ENCODE peak calls at places on chromosomes 7 and 10, in five cellular contexts. B, Z, J, H and I are unnamed samples.

GRCh38 chr7:141295367-141295895 is 221.6 kb downstream of the TMEM178B start:
- DNase-seq in Z (no peak), B (no peak), H (no peak), J (no peak), I (no peak)

GRCh38 chr10:26310361-26310760 is 93.8 kb downstream of the GAD2 start:
- DNase-seq in Z (no peak), H (no peak), J (no peak), B (no peak), I (no peak)

GRCh38 chr10:89695307-89695706 is 6.1 kb upstream of the KIF20B start:
- DNase-seq in H (no peak), B (no peak), Z (no peak), J (no peak), I (no peak)

GRCh38 chr7:146874722-146875121 is 758.1 kb downstream of the CNTNAP2 start:
- DNase-seq in H (no peak), J (no peak), B (no peak), Z (no peak), I (no peak)

GRCh38 chr7:36984051-36984492 is 259.8 kb upstream of the AOAH start:
- DNase-seq in Z (no peak), B (no peak), H (no peak), J (no peak), I (no peak)

GRCh38 chr7:74561898-74562613 is 95.5 kb upstream of the GTF2I start:
- DNase-seq in Z (no peak), H (no peak), J (no peak), B (no peak), I (no peak)

GRCh38 chr7:70178787-70179186 is 580.5 kb downstream of the AUTS2 start:
- DNase-seq in Z (peak; percentile 63), H (no peak), B (peak; percentile 84), J (no peak), I (peak; percentile 83)

GRCh38 chr10:76329891-76330575 is 898.6 kb downstream of the LRMDA start:
- DNase-seq in B (no peak), J (no peak), H (no peak), Z (no peak), I (no peak)

GRCh38 chr10:29652192-29652591 is 17.4 kb upstream of the SVIL start:
- DNase-seq in Z (no peak), J (no peak), H (no peak), B (no peak), I (no peak)

GRCh38 chr10:89785095-89785494 is 83.7 kb downstream of the KIF20B start:
- DNase-seq in B (no peak), H (no peak), Z (no peak), J (no peak), I (peak; percentile 5)

GRCh38 chr7:155143381-155143780 is 73.3 kb downstream of the HTR5A start:
- DNase-seq in Z (no peak), J (no peak), B (no peak), H (no peak), I (no peak)

GRCh38 chr10:71124921-71125748 is 87.2 kb upstream of the UNC5B start:
- DNase-seq in Z (no peak), B (no peak), H (no peak), J (no peak), I (no peak)

GRCh38 chr7:158782638-158783490 is 46.4 kb downstream of the ESYT2 start:
- DNase-seq in Z (no peak), H (peak; percentile 69), J (peak; percentile 61), B (peak; percentile 41), I (peak; percentile 18)

GRCh38 chr10:103548006-103548405 is 54.5 kb downstream of the NEURL1 start:
- DNase-seq in B (no peak), Z (no peak), H (no peak), J (no peak), I (no peak)

GRCh38 chr7:132373879-132374278 is 202.4 kb downstream of the PLXNA4 start:
- DNase-seq in Z (no peak), J (no peak), B (no peak), H (no peak), I (no peak)

GRCh38 chr7:135490783-135491182 is 19.1 kb downstream of the CNOT4 start:
- DNase-seq in H (peak; percentile 50), Z (no peak), B (no peak), J (no peak), I (peak; percentile 73)

GRCh38 chr7:157517782-157518513 is 181.1 kb downstream of the DNAJB6 start:
- DNase-seq in B (no peak), H (no peak), J (no peak), Z (peak; percentile 22), I (no peak)

GRCh38 chr7:6647080-6647479 is 10.0 kb downstream of the ZNF316 start:
- DNase-seq in Z (no peak), H (no peak), J (no peak), B (no peak), I (no peak)
- H3K36me3 ChIP-seq in Z (no peaks in the 10 kb centered on the region), H (peaks cover 37% of the 10 kb centered on the region), J (peaks cover 49% of the 10 kb centered on the region), B (peaks cover 37% of the 10 kb centered on the region), I (peaks cover 17% of the 10 kb centered on the region)

DNA sequence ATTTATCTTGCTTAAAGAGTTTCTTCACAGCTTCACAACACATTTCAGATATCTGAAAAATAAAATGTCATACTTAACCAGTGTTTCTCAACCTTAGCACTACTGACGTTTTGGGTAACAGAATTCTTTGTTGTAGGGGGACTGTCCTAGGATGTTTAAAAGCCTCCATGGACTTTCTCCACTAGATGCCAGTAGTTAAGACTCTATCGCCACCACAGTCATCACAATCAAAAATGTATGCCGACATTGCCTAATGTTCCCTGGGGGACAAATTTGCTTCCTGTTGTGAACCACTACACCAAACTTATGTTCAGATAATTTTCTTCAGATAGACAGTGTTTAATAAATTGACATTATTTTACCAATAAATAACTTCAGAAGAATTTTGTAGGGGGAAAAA is 13.4 kb downstream of the NOC3L start:
- DNase-seq in Z (no peak), J (no peak), H (no peak), B (no peak), I (no peak)
- H3K36me3 ChIP-seq in Z (no peaks in the 10 kb centered on the region), J (peaks cover 11% of the 10 kb centered on the region), H (peaks cover 24% of the 10 kb centered on the region), B (peaks cover 46% of the 10 kb centered on the region), I (peaks cover 4% of the 10 kb centered on the region)

DNA sequence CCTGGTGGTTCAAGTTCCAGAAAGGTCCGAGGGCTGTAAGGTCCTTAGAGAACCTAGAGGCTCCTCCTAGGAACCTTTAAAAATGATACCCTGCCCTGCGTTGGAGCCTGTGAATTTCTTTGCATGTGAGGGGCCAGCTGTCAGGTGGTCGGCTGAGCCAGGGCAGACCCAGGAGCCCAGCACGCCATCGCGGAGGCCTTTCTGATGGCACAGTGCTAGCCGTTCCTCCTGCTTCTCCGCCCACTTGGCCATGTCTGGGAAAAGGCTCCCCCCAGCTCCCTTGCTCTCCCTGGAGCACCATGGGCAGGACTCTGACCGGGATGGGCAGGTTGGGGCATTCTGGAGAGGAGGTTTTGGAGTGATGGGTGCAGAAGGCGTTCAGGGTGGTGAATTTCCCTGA is 7.6 kb downstream of the ZNF316 start:
- DNase-seq in J (no peak), Z (no peak), H (no peak), B (no peak), I (no peak)
- H3K36me3 ChIP-seq in J (peaks cover 47% of the 10 kb centered on the region), Z (no peaks in the 10 kb centered on the region), H (peaks cover 33% of the 10 kb centered on the region), B (peaks cover 28% of the 10 kb centered on the region), I (peaks cover 16% of the 10 kb centered on the region)

GRCh38 chr10:27542324-27542723 is 38.2 kb downstream of the RAB18 start:
- DNase-seq in H (no peak), B (no peak), Z (no peak), J (no peak), I (no peak)
- H3K36me3 ChIP-seq in H (peaks cover 13% of the 10 kb centered on the region), B (peaks cover 24% of the 10 kb centered on the region), Z (no peaks in the 10 kb centered on the region), J (peaks cover 12% of the 10 kb centered on the region), I (peaks cover 8% of the 10 kb centered on the region)

GRCh38 chr7:114472896-114473512 is 58.4 kb downstream of the FOXP2 start:
- DNase-seq in J (no peak), H (no peak), Z (no peak), B (no peak), I (no peak)
- H3K36me3 ChIP-seq in J (no peaks in the 10 kb centered on the region), H (no peaks in the 10 kb centered on the region), Z (no peaks in the 10 kb centered on the region), B (no peaks in the 10 kb centered on the region), I (no peaks in the 10 kb centered on the region)

GRCh38 chr10:33215635-33216034 is 118.8 kb downstream of the NRP1 start:
- DNase-seq in Z (no peak), B (no peak), H (no peak), J (no peak), I (no peak)
- H3K36me3 ChIP-seq in Z (no peaks in the 10 kb centered on the region), B (no peaks in the 10 kb centered on the region), H (peaks cover 45% of the 10 kb centered on the region), J (no peaks in the 10 kb centered on the region), I (no peaks in the 10 kb centered on the region)

DNA sequence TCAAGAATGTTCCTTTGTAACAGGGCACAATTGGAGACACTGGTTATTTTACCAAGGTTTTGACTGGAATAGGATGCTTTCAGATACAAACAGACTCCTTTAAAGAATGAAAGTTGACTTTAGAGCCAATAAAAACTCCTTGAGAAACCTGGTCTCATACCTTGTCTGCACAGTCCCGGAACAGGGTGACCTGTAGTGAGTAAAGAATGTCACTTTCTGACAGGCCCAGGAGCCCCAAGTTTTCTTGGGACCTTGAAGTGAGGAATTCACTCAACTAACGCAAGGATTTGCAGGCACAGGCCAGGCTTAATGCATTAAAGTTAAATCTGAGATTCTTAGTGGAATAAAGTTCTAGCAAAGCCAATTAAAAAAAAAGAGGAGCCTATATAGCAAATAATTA is 11.5 kb upstream of the GARS1 start:
- DNase-seq in J (no peak), H (no peak), B (no peak), Z (no peak), I (no peak)
- H3K36me3 ChIP-seq in J (peaks cover 28% of the 10 kb centered on the region), H (peaks cover 21% of the 10 kb centered on the region), B (peaks cover 60% of the 10 kb centered on the region), Z (no peaks in the 10 kb centered on the region), I (peaks cover 4% of the 10 kb centered on the region)

DNA sequence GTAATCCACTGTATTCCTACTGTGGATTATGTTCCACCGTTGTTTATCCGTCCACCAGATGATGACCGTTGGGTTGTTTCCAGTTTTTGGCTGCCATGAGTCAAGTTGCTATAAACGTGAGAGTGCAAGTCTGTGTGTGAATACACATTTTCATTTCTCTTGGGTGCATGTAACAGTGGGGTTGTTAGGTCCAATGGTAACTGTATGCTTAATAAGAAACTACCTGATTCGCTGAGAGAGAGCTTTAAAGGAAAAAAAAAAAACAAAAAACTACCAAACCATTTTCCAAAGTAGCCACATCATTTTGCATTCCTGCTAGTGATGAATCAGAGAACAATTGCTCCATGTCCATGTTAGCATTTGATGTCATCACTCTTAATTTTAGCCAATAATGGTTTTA is 15.9 kb downstream of the UBN2 start:
- DNase-seq in H (no peak), B (no peak), J (no peak), Z (no peak), I (no peak)
- H3K36me3 ChIP-seq in H (peaks cover 7% of the 10 kb centered on the region), B (peaks cover 17% of the 10 kb centered on the region), J (peaks cover 38% of the 10 kb centered on the region), Z (no peaks in the 10 kb centered on the region), I (peaks cover 8% of the 10 kb centered on the region)

GRCh38 chr10:5942471-5942870 is 34.9 kb downstream of the IL15RA start:
- DNase-seq in Z (no peak), B (no peak), H (no peak), J (no peak), I (no peak)

GRCh38 chr10:5945203-5945534 is 32.2 kb downstream of the IL15RA start:
- DNase-seq in H (no peak), J (no peak), B (no peak), Z (no peak), I (no peak)

GRCh38 chr10:5942001-5942400 is 35.3 kb downstream of the IL15RA start:
- DNase-seq in J (no peak), H (no peak), Z (no peak), B (no peak), I (no peak)

GRCh38 chr10:5944389-5945202 is 32.7 kb downstream of the IL15RA start:
- DNase-seq in Z (no peak), J (peak; percentile 91), B (peak; percentile 78), H (peak; percentile 98), I (peak; percentile 76)

GRCh38 chr10:5943536-5943935 is 33.8 kb downstream of the IL15RA start:
- DNase-seq in J (no peak), B (no peak), H (no peak), Z (no peak), I (peak; percentile 29)
- H3K36me3 ChIP-seq in J (no peaks in the 10 kb centered on the region), B (no peaks in the 10 kb centered on the region), H (peaks cover under 1% of the 10 kb centered on the region), Z (no peaks in the 10 kb centered on the region), I (no peaks in the 10 kb centered on the region)